ENCODE peak calls at places on chromosomes 16 and 17, in four cellular contexts. F is right lobe of liver, B is HTR-8/SVneo, S is kidney tubule cell. U is an unnamed sample.

GRCh38 chr16:52456368-52456767 is 90.6 kb downstream of the TOX3 start:
- DNase-seq in F (no peak), B (no peak), S (peak), U (peak)

GRCh38 chr16:85752511-85753420 is 1.9 kb upstream of the C16orf74 start:
- DNase-seq in F (no peak), B (no peak), S (peak), U (no peak)

GRCh38 chr17:17938388-17939107 is 33.7 kb downstream of the TOM1L2 start:
- DNase-seq in F (no peak), B (no peak), S (no peak), U (no peak)

GRCh38 chr17:38868095-38868967 is 1.5 kb upstream of the LASP1 start:
- DNase-seq in F (peak), B (no peak), S (peak), U (no peak)

GRCh38 chr16:4301968-4302367 is 13.9 kb upstream of the GLIS2 start:
- DNase-seq in F (no peak), B (no peak), S (no peak), U (no peak)

GRCh38 chr17:10069301-10069700 is 129.1 kb downstream of the GAS7 start:
- DNase-seq in F (no peak), B (no peak), S (no peak), U (no peak)

GRCh38 chr17:58339775-58340622 is 11.4 kb upstream of the TSPOAP1 start:
- DNase-seq in F (no peak), B (no peak), S (no peak), U (no peak)

GRCh38 chr17:68580236-68580903 is 20.8 kb downstream of the FAM20A start:
- DNase-seq in F (peak), B (no peak), S (peak), U (no peak)

GRCh38 chr17:20083460-20083859 is 74.3 kb downstream of the SPECC1 start:
- DNase-seq in F (no peak), B (no peak), S (no peak), U (no peak)

GRCh38 chr17:71412803-71413202 is 708.0 kb upstream of the SOX9 start:
- DNase-seq in F (no peak), B (peak), S (peak), U (peak)

GRCh38 chr16:11949527-11949926 is 7.7 kb upstream of the NPIPB2 start:
- DNase-seq in F (no peak), B (peak), S (peak), U (no peak)

GRCh38 chr17:34493903-34494302 is 85.5 kb upstream of the TMEM132E start:
- DNase-seq in F (no peak), B (no peak), S (no peak), U (no peak)

GRCh38 chr17:76641501-76641900 is 2.1 kb downstream of the ST6GALNAC1 start:
- DNase-seq in F (no peak), B (no peak), S (peak), U (no peak)

GRCh38 chr17:44842748-44843147 is 4.9 kb upstream of the HIGD1B start:
- DNase-seq in F (no peak), B (no peak), S (no peak), U (no peak)

GRCh38 chr17:31490019-31490383 is 98.5 kb downstream of the RAB11FIP4 start:
- DNase-seq in F (no peak), B (no peak), S (no peak), U (no peak)

GRCh38 chr16:27386674-27387073 is 15.3 kb upstream of the IL21R start:
- DNase-seq in F (no peak), B (no peak), S (no peak), U (no peak)

GRCh38 chr17:63247706-63248105 is 198.4 kb downstream of the CYB561 start:
- DNase-seq in F (no peak), B (no peak), S (no peak), U (peak)

GRCh38 chr17:73323622-73324455 is 12.0 kb upstream of the CDC42EP4 start:
- DNase-seq in F (no peak), B (no peak), S (no peak), U (no peak)

GRCh38 chr17:34981538-34982241 is 1.4 kb downstream of the LIG3 start:
- DNase-seq in F (no peak), B (peak), S (peak), U (no peak)

GRCh38 chr16:61684566-61684965 is 351.7 kb downstream of the CDH8 start:
- DNase-seq in F (no peak), B (no peak), S (no peak), U (no peak)